ENCODE peak calls at places on chromosomes 16 and 17, in four cellular contexts. A is PC-9, Y is BE2C, F is bronchial epithelial cell. J is an unnamed sample.

GRCh38 chr17:39848600-39848999 is 15.5 kb downstream of the IKZF3 start:
- DNase-seq in A (no peak), Y (no peak), F (no peak), J (no peak)

GRCh38 chr17:36839256-36839655 is 98.0 kb upstream of the LHX1 start:
- DNase-seq in A (no peak), Y (no peak), F (no peak), J (no peak)

GRCh38 chr16:11260596-11260966 is 4.6 kb upstream of the SOCS1 start:
- DNase-seq in A (no peak), Y (no peak), F (no peak), J (no peak)

GRCh38 chr17:77476920-77477805 is 336.4 kb downstream of the SEC14L1 start:
- DNase-seq in A (peak), Y (peak), F (peak), J (no peak)

GRCh38 chr16:51168755-51169154 is 17.7 kb upstream of the SALL1 start:
- DNase-seq in A (no peak), Y (no peak), F (no peak), J (no peak)

GRCh38 chr16:66116163-66116792 is 250.2 kb upstream of the CDH5 start:
- DNase-seq in A (no peak), Y (no peak), F (peak), J (no peak)

GRCh38 chr17:31405941-31406371 is 14.5 kb downstream of the RAB11FIP4 start:
- DNase-seq in A (no peak), Y (no peak), F (no peak), J (peak)

GRCh38 chr16:65919116-65919515 is 447.4 kb upstream of the CDH5 start:
- DNase-seq in A (no peak), Y (no peak), F (no peak), J (no peak)

GRCh38 chr17:21459536-21459935 is 83.4 kb downstream of the KCNJ12 start:
- DNase-seq in A (no peak), Y (no peak), F (no peak), J (no peak)

GRCh38 chr17:58995247-58995940 is 111.3 kb downstream of the TRIM37 start:
- DNase-seq in A (no peak), Y (no peak), F (no peak), J (no peak)

GRCh38 chr17:40582328-40582901 is 17.1 kb upstream of the CCR7 start:
- DNase-seq in A (peak), Y (no peak), F (peak), J (no peak)

GRCh38 chr16:77761204-77761603 is 27.2 kb upstream of the VAT1L start:
- DNase-seq in A (no peak), Y (no peak), F (no peak), J (no peak)

GRCh38 chr16:364595-365491 is 5.5 kb downstream of the MRPL28 start:
- DNase-seq in A (no peak), Y (no peak), F (no peak), J (no peak)

GRCh38 chr16:88384222-88385111 is 1.7 kb downstream of the ZNF469 start:
- DNase-seq in A (peak), Y (peak), F (no peak), J (no peak)

GRCh38 chr16:23570992-23571632 is 13.6 kb downstream of the UBFD1 start:
- DNase-seq in A (no peak), Y (no peak), F (no peak), J (no peak)

GRCh38 chr17:7014995-7015586 is 2.7 kb downstream of the RNASEK start:
- DNase-seq in A (no peak), Y (no peak), F (peak), J (no peak)

GRCh38 chr17:35087731-35088646 is 24.5 kb upstream of the RFFL start:
- DNase-seq in A (peak), Y (peak), F (peak), J (peak)

GRCh38 chr17:47810200-47810821 is 11.3 kb downstream of the OSBPL7 start:
- DNase-seq in A (peak), Y (peak), F (peak), J (peak)

GRCh38 chr17:4900231-4901107 is 1.1 kb downstream of the C17orf107 start:
- DNase-seq in A (no peak), Y (no peak), F (no peak), J (no peak)

GRCh38 chr17:68775338-68775737 is 174.2 kb upstream of the FAM20A start:
- DNase-seq in A (no peak), Y (no peak), F (no peak), J (no peak)

GRCh38 chr16:66588981-66589713 is 9.9 kb downstream of the CMTM2 start:
- DNase-seq in A (peak), Y (no peak), F (no peak), J (peak)

GRCh38 chr17:67994827-67995567 is 1.3 kb downstream of the C17orf58 start:
- DNase-seq in A (no peak), Y (no peak), F (peak), J (no peak)

GRCh38 chr16:86285938-86286921 is 224.1 kb upstream of the FOXF1 start:
- DNase-seq in A (no peak), Y (no peak), F (no peak), J (no peak)

GRCh38 chr16:12917653-12918052 is 16.3 kb downstream of the SHISA9 start:
- DNase-seq in A (peak), Y (no peak), F (no peak), J (no peak)

GRCh38 chr17:20206068-20206467 is 196.9 kb downstream of the SPECC1 start:
- DNase-seq in A (peak), Y (no peak), F (peak), J (no peak)

GRCh38 chr17:41211845-41212466 is 14.5 kb upstream of the KRTAP9-2 start:
- DNase-seq in A (peak), Y (no peak), F (peak), J (no peak)

GRCh38 chr16:11402051-11402744 is 56.9 kb downstream of the RMI2 start:
- DNase-seq in A (no peak), Y (peak), F (no peak), J (no peak)

GRCh38 chr17:78708510-78708973 is 73.5 kb downstream of the CYTH1 start:
- DNase-seq in A (peak), Y (peak), F (peak), J (peak)

GRCh38 chr16:1119129-1119528 is 23.1 kb upstream of the C1QTNF8 start:
- DNase-seq in A (no peak), Y (no peak), F (no peak), J (no peak)

GRCh38 chr16:14428043-14428442 is 202.0 kb downstream of the PARN start:
- DNase-seq in A (peak), Y (no peak), F (no peak), J (no peak)

GRCh38 chr16:56424404-56424765 is 960 bp downstream of the AMFR start:
- DNase-seq in A (no peak), Y (no peak), F (no peak), J (no peak)

GRCh38 chr16:71775949-71776348 is 32.7 kb downstream of the AP1G1 start:
- DNase-seq in A (no peak), Y (no peak), F (no peak), J (no peak)

GRCh38 chr16:67551972-67552371 is 10.4 kb upstream of the CTCF start:
- DNase-seq in A (no peak), Y (no peak), F (no peak), J (no peak)

GRCh38 chr17:34235389-34236028 is 19.6 kb upstream of the CCL2 start:
- DNase-seq in A (no peak), Y (no peak), F (no peak), J (no peak)

GRCh38 chr17:69523252-69523861 is 108.9 kb downstream of the MAP2K6 start:
- DNase-seq in A (peak), Y (peak), F (peak), J (peak)

GRCh38 chr17:43949777-43950176 is 4.0 kb downstream of the PYY start:
- DNase-seq in A (no peak), Y (no peak), F (no peak), J (no peak)

GRCh38 chr17:6374761-6375312 is 60.1 kb downstream of the AIPL1 start:
- DNase-seq in A (peak), Y (no peak), F (peak), J (no peak)

GRCh38 chr17:81885869-81886548 is 5.4 kb downstream of the ALYREF start:
- DNase-seq in A (peak), Y (peak), F (peak), J (peak)

GRCh38 chr17:28549274-28550132 is 2.9 kb downstream of the UNC119 start:
- DNase-seq in A (no peak), Y (no peak), F (no peak), J (peak)

GRCh38 chr16:71645450-71645849 is 19.5 kb downstream of the MARVELD3 start:
- DNase-seq in A (no peak), Y (peak), F (peak), J (peak)

GRCh38 chr16:84410361-84411138 is 42.2 kb downstream of the ATP2C2 start:
- DNase-seq in A (peak), Y (no peak), F (no peak), J (no peak)

GRCh38 chr16:84413605-84414004 is 45.3 kb downstream of the ATP2C2 start:
- DNase-seq in A (no peak), Y (no peak), F (no peak), J (no peak)

GRCh38 chr16:84414789-84415326 is 46.5 kb downstream of the ATP2C2 start:
- DNase-seq in A (no peak), Y (no peak), F (no peak), J (no peak)

GRCh38 chr16:84411768-84412167 is 43.4 kb downstream of the ATP2C2 start:
- DNase-seq in A (no peak), Y (no peak), F (no peak), J (no peak)

GRCh38 chr16:84412262-84412661 is 43.9 kb downstream of the ATP2C2 start:
- DNase-seq in A (no peak), Y (no peak), F (no peak), J (no peak)
- TF ChIP-seq CTCF in A (no peak), Y (no peak), F (no peak), J (no peak)

DNA sequence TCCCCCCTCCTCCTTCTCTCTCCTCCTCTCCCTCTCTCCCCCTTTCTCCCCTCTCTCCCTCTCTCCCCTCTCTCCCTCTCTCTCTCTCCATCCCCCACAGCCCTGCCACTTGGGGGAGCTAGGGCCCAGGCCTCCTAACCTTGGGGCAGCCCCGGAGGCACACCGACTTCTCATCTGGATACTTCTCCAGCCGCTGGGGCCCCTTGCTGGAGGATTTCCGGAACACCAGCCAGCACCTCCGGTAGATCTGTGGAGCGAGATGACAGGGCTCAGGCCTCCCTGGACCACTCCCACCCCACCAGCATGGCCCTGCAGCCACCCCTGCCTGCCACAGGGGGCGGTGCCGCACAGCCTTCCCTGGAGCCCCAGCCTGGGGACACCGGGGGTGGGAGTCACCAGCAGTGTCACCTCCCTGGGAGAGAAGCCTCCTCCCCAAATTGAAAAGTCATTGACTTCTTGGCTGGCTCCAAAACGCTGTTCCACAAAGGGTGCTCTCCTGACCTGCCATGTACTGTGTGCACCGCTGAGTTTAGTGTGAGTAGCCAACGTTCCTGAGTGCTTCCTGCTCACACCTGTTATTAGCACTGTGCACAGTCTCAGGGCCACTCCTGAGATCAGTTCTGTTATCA is 10.5 kb downstream of the DOK4 start:
- DNase-seq in A (no peak), Y (peak), F (no peak), J (peak)
- TF ChIP-seq CTCF in A (peak), Y (peak), F (peak), J (peak)

GRCh38 chr17:42891539-42892152 is 9.0 kb upstream of the G6PC1 start:
- DNase-seq in A (no peak), Y (no peak), F (no peak), J (no peak)
- TF ChIP-seq CTCF in A (no peak), Y (no peak), F (no peak), J (no peak)

GRCh38 chr17:49254066-49254465 is 23.5 kb upstream of the PHOSPHO1 start:
- DNase-seq in A (no peak), Y (peak), F (no peak), J (no peak)

GRCh38 chr17:49247949-49248348 is 17.4 kb upstream of the PHOSPHO1 start:
- DNase-seq in A (no peak), Y (no peak), F (no peak), J (no peak)

GRCh38 chr17:49249292-49249794 is 18.8 kb upstream of the PHOSPHO1 start:
- DNase-seq in A (peak), Y (peak), F (no peak), J (no peak)

GRCh38 chr17:49249890-49250522 is 19.4 kb upstream of the PHOSPHO1 start:
- DNase-seq in A (no peak), Y (no peak), F (no peak), J (no peak)

DNA sequence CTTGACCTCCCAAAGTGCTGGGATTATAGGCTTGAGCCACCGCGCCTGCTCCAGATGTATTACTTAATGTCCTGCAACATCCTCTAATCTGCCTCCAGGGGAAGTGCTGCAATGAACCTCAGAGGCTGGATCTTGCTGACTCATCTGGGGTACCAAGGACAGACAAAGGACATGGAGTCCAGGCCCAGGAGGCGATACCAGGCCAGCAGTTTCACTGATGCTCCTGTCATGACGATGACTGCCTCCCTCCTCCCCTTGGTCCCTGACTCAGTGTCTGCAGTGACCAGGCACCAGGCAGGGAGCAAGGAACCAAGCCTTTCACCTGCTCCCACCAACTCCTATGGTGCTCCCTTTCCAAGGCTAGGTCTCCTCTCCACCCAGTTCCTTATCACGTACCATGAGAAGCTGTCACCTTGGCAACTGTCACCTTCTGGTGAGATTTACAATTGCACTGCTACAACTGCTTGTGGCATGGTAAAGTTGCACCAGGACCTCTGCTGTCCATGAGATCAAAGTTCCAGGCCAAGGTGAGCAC is 21.6 kb upstream of the PHOSPHO1 start:
- DNase-seq in A (no peak), Y (peak), F (no peak), J (peak)
- TF ChIP-seq CTCF in A (no peak), Y (peak), F (no peak), J (no peak)

DNA sequence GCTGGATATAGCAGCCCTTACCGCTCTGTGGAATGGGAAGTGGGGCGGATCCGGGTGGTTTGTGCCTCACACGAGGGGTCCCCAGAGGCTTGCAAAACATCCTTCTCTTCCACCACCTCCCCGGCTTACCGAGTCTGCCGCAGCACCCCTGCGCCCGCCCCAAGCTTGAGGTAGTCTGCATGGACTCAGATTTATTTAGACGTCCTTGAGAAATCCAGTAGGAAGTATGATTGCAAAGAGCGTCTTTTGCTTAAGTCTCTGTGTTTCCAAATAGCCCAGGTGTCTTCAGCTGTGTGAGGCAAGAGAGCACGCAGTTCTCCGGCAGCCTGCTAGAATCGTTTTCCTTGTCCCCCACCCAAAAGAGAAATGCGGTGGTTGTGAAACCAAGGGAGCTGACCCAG is 2.4 kb downstream of the KIAA0513 start:
- DNase-seq in A (no peak), Y (no peak), F (no peak), J (no peak)
- TF ChIP-seq CTCF in A (no peak), Y (no peak), F (no peak), J (no peak)

GRCh38 chr16:27273670-27274522 is 5.3 kb upstream of the NSMCE1 start:
- DNase-seq in A (no peak), Y (no peak), F (no peak), J (no peak)
- TF ChIP-seq CTCF in A (no peak), Y (no peak), F (no peak), J (no peak)